ENCODE peak calls at places on chromosomes 3 and 15, in seven cellular contexts. B, G, H, Z, J, L and O are unnamed samples.

GRCh38 chr3:183254816-183255730 is 2.0 kb downstream of the B3GNT5 start:
- DNase-seq in G (no peak), L (no peak), H (no peak), Z (no peak), J (no peak), B (no peak), O (no peak)

GRCh38 chr3:177523072-177523675 is 325.9 kb upstream of the TBL1XR1 start:
- DNase-seq in G (no peak), Z (no peak), H (no peak), B (no peak), L (no peak), J (no peak), O (no peak)

GRCh38 chr15:77632760-77633133 is at the start of gene LINGO1:
- DNase-seq in J (no peak), Z (no peak), B (no peak), H (no peak), L (peak), G (no peak), O (no peak)

GRCh38 chr3:64410226-64410625 is 185.0 kb upstream of the PRICKLE2 start:
- DNase-seq in B (no peak), L (no peak), Z (no peak), J (no peak), G (no peak), H (no peak), O (no peak)

GRCh38 chr3:100400424-100400781 is 486 bp downstream of the TOMM70 start:
- DNase-seq in L (peak), J (peak), H (no peak), B (peak), Z (no peak), G (peak), O (peak)

GRCh38 chr3:45915080-45915479 is 28.2 kb upstream of the CXCR6 start:
- DNase-seq in H (no peak), B (no peak), G (no peak), L (no peak), J (no peak), Z (no peak), O (no peak)

GRCh38 chr3:55904716-55905115 is 417.6 kb upstream of the WNT5A start:
- DNase-seq in L (no peak), H (no peak), B (no peak), J (no peak), G (no peak), Z (no peak), O (no peak)

GRCh38 chr3:140942221-140943104 is 827 bp downstream of the SLC25A36 start:
- DNase-seq in B (peak), H (peak), L (peak), Z (peak), G (peak), J (peak), O (peak)

GRCh38 chr3:112470791-112471190 is 28.5 kb downstream of the BTLA start:
- DNase-seq in J (no peak), H (no peak), G (no peak), B (no peak), Z (no peak), L (no peak), O (no peak)

GRCh38 chr3:18098960-18099587 is 326.1 kb downstream of the SATB1 start:
- DNase-seq in B (peak), G (no peak), H (no peak), J (no peak), Z (no peak), L (peak), O (no peak)

GRCh38 chr3:162390891-162391290 is 894.3 kb downstream of the OTOL1 start:
- DNase-seq in G (no peak), Z (no peak), L (peak), B (peak), J (no peak), H (no peak), O (no peak)

GRCh38 chr15:86915811-86916331 is 836.2 kb downstream of the AGBL1 start:
- DNase-seq in H (no peak), B (peak), L (peak), G (no peak), J (no peak), Z (no peak), O (peak)

DNA sequence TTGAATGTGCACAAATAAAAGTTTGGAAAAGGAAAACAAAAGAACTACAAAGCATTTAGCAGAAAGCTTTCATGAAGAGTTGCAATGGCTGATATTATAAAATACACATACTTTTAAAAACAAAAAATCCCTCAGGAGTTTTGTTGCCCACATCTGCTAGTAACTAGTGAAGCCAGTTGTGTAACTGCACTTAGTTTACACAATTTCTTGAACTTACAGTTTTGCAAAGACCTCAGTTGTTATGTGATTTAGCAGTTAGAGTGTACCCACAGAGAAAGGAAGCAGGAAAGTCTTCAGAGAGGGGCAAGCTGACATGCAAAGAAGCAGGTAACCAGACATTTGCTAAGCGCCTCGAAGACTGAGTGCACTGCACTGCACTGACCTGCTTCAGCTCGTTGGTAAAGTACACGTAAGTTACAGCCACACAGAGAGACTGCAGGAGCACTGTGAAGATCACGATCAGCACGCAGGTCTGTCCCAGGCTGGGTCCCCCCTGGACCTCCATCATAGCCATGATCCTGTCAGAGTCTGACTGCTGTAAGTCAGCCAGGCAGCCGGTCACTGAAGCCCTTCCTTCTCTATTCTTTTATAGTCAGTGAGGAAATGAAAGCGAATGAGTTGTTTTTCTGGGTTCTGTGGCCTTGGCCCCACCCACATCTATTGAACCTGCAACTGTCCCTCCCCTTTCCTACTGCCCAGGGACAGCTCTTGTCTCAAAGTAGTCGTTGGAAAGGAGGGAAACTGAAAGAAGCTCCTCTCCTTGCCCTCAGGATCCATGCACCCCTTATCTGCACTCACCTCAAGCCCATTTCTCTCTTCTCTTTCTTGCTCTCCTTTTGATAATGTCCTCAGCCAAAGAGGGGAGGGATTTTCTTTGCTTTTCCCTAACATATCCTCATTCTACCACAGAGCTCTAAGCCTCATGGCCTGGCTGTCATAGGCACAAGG is at the start of gene TNFSF10:
- DNase-seq in H (peak), B (peak), J (peak), G (peak), L (no peak), Z (peak), O (peak)
- TF ChIP-seq POLR2A in H (peak), B (no peak), J (no peak), G (no peak), L (no peak), Z (peak), O (no peak)

GRCh38 chr3:37993067-37993809 is 2.7 kb downstream of the VILL start:
- DNase-seq in J (no peak), B (no peak), H (no peak), L (no peak), G (no peak), Z (no peak), O (no peak)

GRCh38 chr3:37992271-37993066 is 1.9 kb downstream of the VILL start:
- DNase-seq in Z (peak), J (peak), G (no peak), B (no peak), L (no peak), H (no peak), O (no peak)

GRCh38 chr3:37994639-37994972 is 4.0 kb downstream of the VILL start:
- DNase-seq in J (no peak), Z (no peak), G (no peak), L (no peak), H (no peak), B (no peak), O (no peak)

GRCh38 chr3:37995652-37996641 is 5.4 kb downstream of the VILL start:
- DNase-seq in B (no peak), H (no peak), Z (no peak), J (no peak), L (no peak), G (no peak), O (no peak)

DNA sequence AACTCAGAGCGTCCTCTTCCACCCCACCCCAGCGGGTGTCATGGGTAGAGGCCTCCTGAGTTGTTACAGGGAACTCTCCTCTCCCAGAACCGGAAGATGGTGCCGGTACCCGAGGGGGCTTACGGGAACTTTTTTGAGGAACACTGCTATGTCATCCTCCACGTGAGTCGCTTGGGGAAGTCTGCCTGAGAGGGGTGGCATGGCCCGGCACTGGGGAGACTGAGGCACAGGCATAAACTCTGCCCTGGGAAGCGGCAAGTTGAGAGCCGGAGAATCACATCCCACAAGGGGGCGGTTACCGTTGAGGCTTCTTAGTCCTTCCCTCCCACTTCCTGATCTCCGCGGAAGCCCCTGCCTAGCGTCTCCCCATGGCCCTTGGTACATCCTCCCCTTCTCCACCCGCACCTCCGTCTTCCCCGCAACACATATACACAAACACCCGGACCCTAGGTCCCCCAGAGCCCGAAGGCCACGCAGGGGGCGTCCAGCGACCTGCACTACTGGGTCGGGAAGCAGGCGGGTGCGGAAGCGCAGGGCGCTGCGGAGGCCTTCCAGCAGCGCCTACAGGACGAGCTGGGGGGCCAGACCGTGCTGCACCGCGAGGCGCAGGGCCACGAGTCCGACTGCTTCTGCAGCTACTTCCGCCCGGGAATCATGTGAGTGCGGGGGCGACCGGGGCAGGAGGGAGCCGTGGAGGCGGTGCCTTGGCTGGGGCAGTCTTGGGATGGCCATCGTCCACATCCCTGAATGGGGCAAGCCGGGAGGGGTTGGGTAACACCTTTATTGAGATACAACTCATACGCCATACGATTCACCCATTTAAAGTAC is 3.4 kb downstream of the VILL start:
- DNase-seq in G (peak), H (peak), B (no peak), L (no peak), Z (peak), J (peak), O (peak)
- TF ChIP-seq POLR2A in G (no peak), H (peak), B (peak), L (no peak), Z (peak), J (no peak), O (peak)

DNA sequence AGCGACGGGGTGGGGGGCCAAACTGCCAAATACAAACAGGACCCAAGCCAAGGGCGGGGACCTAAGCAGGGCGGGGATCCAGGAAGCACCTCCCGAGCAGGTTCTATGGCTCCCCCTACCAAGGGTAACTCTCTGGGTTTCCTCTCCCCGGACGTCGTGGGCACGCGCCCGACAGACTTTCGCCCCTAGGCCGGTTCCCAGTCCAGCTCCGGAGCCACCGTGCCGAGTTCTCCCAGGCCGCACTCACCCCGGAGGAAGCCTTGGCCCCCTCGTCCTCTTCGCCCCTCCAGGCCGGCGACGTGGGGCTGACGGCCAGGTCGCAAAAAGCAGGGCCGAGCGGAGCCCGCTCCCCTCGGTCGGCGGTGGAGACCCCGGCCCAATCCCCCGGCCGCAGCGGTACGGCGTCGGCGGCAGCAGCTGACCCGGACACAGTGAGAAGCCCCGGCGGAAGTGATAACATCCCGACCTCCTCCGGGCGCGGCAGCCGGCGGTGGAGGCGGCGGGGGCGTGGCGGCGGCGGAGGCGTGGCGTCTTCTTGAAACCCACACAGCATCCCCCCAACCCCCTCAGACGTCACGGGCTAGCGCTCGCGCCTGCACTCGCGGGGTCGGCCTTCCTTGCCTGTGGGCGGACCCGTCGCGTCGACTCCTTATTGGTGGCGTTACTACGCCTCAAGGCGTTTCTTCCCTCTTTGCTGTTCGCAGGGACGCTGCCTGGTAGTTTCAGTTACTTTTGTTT is at the start of gene BNIP2:
- DNase-seq in H (peak), J (peak), B (peak), G (peak), Z (peak), L (peak), O (peak)
- TF ChIP-seq POLR2A in H (peak), J (peak), B (peak), G (no peak), Z (peak), L (peak), O (peak)

GRCh38 chr3:195900426-195901355 is 7.7 kb downstream of the TNK2 start:
- DNase-seq in B (peak), H (no peak), L (no peak), G (no peak), Z (peak), J (peak), O (peak)
- TF ChIP-seq POLR2A in B (peak), H (peak), L (no peak), G (no peak), Z (no peak), J (no peak), O (no peak)

GRCh38 chr3:37943126-37943525 is 47.5 kb upstream of the VILL start:
- DNase-seq in B (no peak), H (no peak), L (no peak), Z (no peak), J (no peak), G (no peak), O (no peak)

GRCh38 chr3:37945803-37946530 is 44.6 kb upstream of the VILL start:
- DNase-seq in J (no peak), B (peak), Z (no peak), H (no peak), G (peak), L (peak), O (no peak)

GRCh38 chr3:37943631-37944242 is 46.8 kb upstream of the VILL start:
- DNase-seq in L (no peak), J (no peak), Z (no peak), G (no peak), H (no peak), B (no peak), O (no peak)

GRCh38 chr3:37945407-37945802 is 45.2 kb upstream of the VILL start:
- DNase-seq in L (peak), H (no peak), Z (no peak), G (no peak), B (no peak), J (no peak), O (no peak)

GRCh38 chr3:37944243-37944955 is 46.2 kb upstream of the VILL start:
- DNase-seq in B (no peak), G (no peak), H (no peak), J (no peak), Z (no peak), L (no peak), O (no peak)
- TF ChIP-seq POLR2A in B (no peak), G (no peak), H (no peak), J (no peak), Z (no peak), L (no peak), O (no peak)

DNA sequence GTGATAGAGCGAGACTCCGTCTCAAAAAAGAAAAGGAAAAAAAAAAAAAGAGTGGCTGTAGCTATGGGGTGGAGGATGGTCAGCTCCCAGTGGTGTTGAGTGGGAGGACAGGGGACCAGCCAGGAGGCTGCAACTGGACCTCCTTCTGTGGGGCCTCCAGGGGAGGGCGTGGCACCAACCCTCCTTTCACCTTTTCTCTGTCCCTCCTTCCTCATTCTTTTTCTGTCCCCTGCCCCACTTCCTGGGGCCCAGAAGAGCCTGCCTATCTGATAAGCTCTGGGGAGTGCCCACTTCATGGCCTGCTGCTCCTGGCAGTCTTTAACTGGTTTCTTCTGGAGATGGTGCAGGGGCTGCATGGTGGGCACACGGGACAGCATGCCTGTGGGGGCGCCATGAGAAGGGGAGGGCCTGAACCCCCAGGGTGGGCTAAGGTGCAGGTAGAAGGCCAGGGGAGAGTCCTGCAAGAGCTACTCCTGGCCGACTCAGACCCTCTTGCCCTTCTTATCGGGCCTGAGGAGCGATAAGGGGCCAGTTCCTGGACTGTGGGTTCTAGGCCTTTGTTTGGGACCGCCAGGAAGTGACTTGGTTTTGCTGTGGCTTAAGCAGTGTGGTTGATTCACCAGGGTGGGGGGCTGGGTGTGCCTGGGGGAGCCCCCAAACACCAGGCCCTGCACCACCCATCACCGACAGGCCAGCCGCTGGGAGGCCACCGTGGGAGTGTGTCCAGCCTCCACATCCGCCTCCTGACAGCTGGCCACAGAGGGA is 49.4 kb upstream of the FLNB start:
- DNase-seq in L (peak), H (no peak), J (no peak), G (no peak), B (peak), Z (peak), O (peak)
- TF ChIP-seq POLR2A in L (no peak), H (no peak), J (no peak), G (no peak), B (peak), Z (no peak), O (no peak)

GRCh38 chr3:169147246-169148008 is 516.1 kb downstream of the MECOM start:
- DNase-seq in B (peak), J (peak), L (peak), Z (peak), H (no peak), G (no peak), O (peak)
- TF ChIP-seq POLR2A in B (no peak), J (no peak), L (no peak), Z (no peak), H (no peak), G (no peak), O (peak)

GRCh38 chr15:92413511-92413910 is 19.8 kb downstream of the ST8SIA2 start:
- DNase-seq in L (no peak), G (no peak), B (no peak), Z (no peak), H (no peak), J (no peak), O (no peak)
- TF ChIP-seq POLR2A in L (no peak), G (no peak), B (no peak), Z (no peak), H (no peak), J (no peak), O (no peak)